ENCODE peak calls at places on chromosomes 16 and 17, in eight cellular contexts. One of them, this sample, is unnamed.

GRCh38 chr17:75823257-75824041 is 20.8 kb downstream of the UNC13D start:
- DNase-seq in NCI-H1105 treated with DMSO at 0.1 percent for 48 hours: no peak
- DNase-seq in cardiac fibroblast: no peak
- DNase-seq in tibial nerve: no peak
- DNase-seq in HuH-7.5: no peak
- DNase-seq in endothelial cell of umbilical vein: no peak
- DNase-seq in ovary: no peak
- DNase-seq in HFFc6: no peak
- DNase-seq in this sample: no peak

GRCh38 chr17:601462-602303 is 113.0 kb downstream of the VPS53 start:
- DNase-seq in NCI-H1105 treated with DMSO at 0.1 percent for 48 hours: no peak
- DNase-seq in cardiac fibroblast: no peak
- DNase-seq in tibial nerve: no peak
- DNase-seq in HuH-7.5: no peak
- DNase-seq in endothelial cell of umbilical vein: peak
- DNase-seq in ovary: no peak
- DNase-seq in HFFc6: no peak
- DNase-seq in this sample: peak

GRCh38 chr16:86508947-86509758 is 1.2 kb upstream of the FOXF1 start:
- DNase-seq in NCI-H1105 treated with DMSO at 0.1 percent for 48 hours: no peak
- DNase-seq in cardiac fibroblast: peak
- DNase-seq in tibial nerve: no peak
- DNase-seq in HuH-7.5: peak
- DNase-seq in endothelial cell of umbilical vein: peak
- DNase-seq in ovary: peak
- DNase-seq in HFFc6: peak
- DNase-seq in this sample: peak

GRCh38 chr17:50274142-50274944 is at the start of gene TMEM92:
- DNase-seq in NCI-H1105 treated with DMSO at 0.1 percent for 48 hours: no peak
- DNase-seq in cardiac fibroblast: no peak
- DNase-seq in tibial nerve: no peak
- DNase-seq in HuH-7.5: no peak
- DNase-seq in endothelial cell of umbilical vein: no peak
- DNase-seq in ovary: peak
- DNase-seq in HFFc6: no peak
- DNase-seq in this sample: no peak

GRCh38 chr17:66612993-66613392 is 221.9 kb upstream of the CACNG5 start:
- DNase-seq in NCI-H1105 treated with DMSO at 0.1 percent for 48 hours: no peak
- DNase-seq in cardiac fibroblast: no peak
- DNase-seq in tibial nerve: no peak
- DNase-seq in HuH-7.5: no peak
- DNase-seq in endothelial cell of umbilical vein: no peak
- DNase-seq in ovary: no peak
- DNase-seq in HFFc6: no peak
- DNase-seq in this sample: no peak

GRCh38 chr17:49471089-49471683 is 23.9 kb upstream of the NGFR start:
- DNase-seq in NCI-H1105 treated with DMSO at 0.1 percent for 48 hours: no peak
- DNase-seq in cardiac fibroblast: no peak
- DNase-seq in tibial nerve: peak
- DNase-seq in HuH-7.5: no peak
- DNase-seq in endothelial cell of umbilical vein: no peak
- DNase-seq in ovary: no peak
- DNase-seq in HFFc6: no peak
- DNase-seq in this sample: peak

GRCh38 chr17:55883112-55883511 is 132.3 kb downstream of the PCTP start:
- DNase-seq in NCI-H1105 treated with DMSO at 0.1 percent for 48 hours: no peak
- DNase-seq in cardiac fibroblast: no peak
- DNase-seq in tibial nerve: no peak
- DNase-seq in HuH-7.5: peak
- DNase-seq in endothelial cell of umbilical vein: no peak
- DNase-seq in ovary: no peak
- DNase-seq in HFFc6: no peak
- DNase-seq in this sample: no peak

GRCh38 chr17:52536466-52536865 is 378.0 kb upstream of the CA10 start:
- DNase-seq in NCI-H1105 treated with DMSO at 0.1 percent for 48 hours: no peak
- DNase-seq in cardiac fibroblast: no peak
- DNase-seq in tibial nerve: peak
- DNase-seq in HuH-7.5: no peak
- DNase-seq in endothelial cell of umbilical vein: no peak
- DNase-seq in ovary: no peak
- DNase-seq in HFFc6: no peak
- DNase-seq in this sample: no peak

GRCh38 chr17:5667871-5668270 is 83.6 kb upstream of the NLRP1 start:
- DNase-seq in NCI-H1105 treated with DMSO at 0.1 percent for 48 hours: no peak
- DNase-seq in cardiac fibroblast: no peak
- DNase-seq in tibial nerve: no peak
- DNase-seq in HuH-7.5: peak
- DNase-seq in endothelial cell of umbilical vein: no peak
- DNase-seq in ovary: no peak
- DNase-seq in HFFc6: no peak
- DNase-seq in this sample: no peak

GRCh38 chr16:85335584-85336492 is 223.6 kb upstream of the CIBAR2 start:
- DNase-seq in NCI-H1105 treated with DMSO at 0.1 percent for 48 hours: no peak
- DNase-seq in cardiac fibroblast: peak
- DNase-seq in tibial nerve: no peak
- DNase-seq in HuH-7.5: no peak
- DNase-seq in endothelial cell of umbilical vein: no peak
- DNase-seq in ovary: no peak
- DNase-seq in HFFc6: no peak
- DNase-seq in this sample: peak

GRCh38 chr16:71249399-71249798 is 18.9 kb upstream of the HYDIN start:
- DNase-seq in NCI-H1105 treated with DMSO at 0.1 percent for 48 hours: no peak
- DNase-seq in cardiac fibroblast: no peak
- DNase-seq in tibial nerve: no peak
- DNase-seq in HuH-7.5: no peak
- DNase-seq in endothelial cell of umbilical vein: no peak
- DNase-seq in ovary: no peak
- DNase-seq in HFFc6: no peak
- DNase-seq in this sample: no peak

GRCh38 chr17:280901-281300 is 71.7 kb downstream of the RPH3AL start:
- DNase-seq in NCI-H1105 treated with DMSO at 0.1 percent for 48 hours: no peak
- DNase-seq in cardiac fibroblast: no peak
- DNase-seq in tibial nerve: no peak
- DNase-seq in HuH-7.5: no peak
- DNase-seq in endothelial cell of umbilical vein: no peak
- DNase-seq in ovary: no peak
- DNase-seq in HFFc6: no peak
- DNase-seq in this sample: no peak

GRCh38 chr16:46573008-46573833 is 48.0 kb downstream of the SHCBP1 start:
- DNase-seq in NCI-H1105 treated with DMSO at 0.1 percent for 48 hours: no peak
- DNase-seq in cardiac fibroblast: peak
- DNase-seq in tibial nerve: no peak
- DNase-seq in HuH-7.5: no peak
- DNase-seq in endothelial cell of umbilical vein: no peak
- DNase-seq in ovary: no peak
- DNase-seq in HFFc6: peak
- DNase-seq in this sample: peak

GRCh38 chr16:57355898-57356414 is 2.6 kb upstream of the CCL22 start:
- DNase-seq in NCI-H1105 treated with DMSO at 0.1 percent for 48 hours: no peak
- DNase-seq in cardiac fibroblast: no peak
- DNase-seq in tibial nerve: no peak
- DNase-seq in HuH-7.5: no peak
- DNase-seq in endothelial cell of umbilical vein: no peak
- DNase-seq in ovary: no peak
- DNase-seq in HFFc6: no peak
- DNase-seq in this sample: no peak

GRCh38 chr17:82356028-82356427 is 3.0 kb upstream of the TEX19 start:
- DNase-seq in NCI-H1105 treated with DMSO at 0.1 percent for 48 hours: no peak
- DNase-seq in cardiac fibroblast: peak
- DNase-seq in tibial nerve: no peak
- DNase-seq in HuH-7.5: no peak
- DNase-seq in endothelial cell of umbilical vein: no peak
- DNase-seq in ovary: no peak
- DNase-seq in HFFc6: no peak
- DNase-seq in this sample: no peak

GRCh38 chr17:4533522-4534502 is 21.4 kb downstream of the MYBBP1A start:
- DNase-seq in NCI-H1105 treated with DMSO at 0.1 percent for 48 hours: peak
- DNase-seq in cardiac fibroblast: no peak
- DNase-seq in tibial nerve: peak
- DNase-seq in HuH-7.5: no peak
- DNase-seq in endothelial cell of umbilical vein: peak
- DNase-seq in ovary: no peak
- DNase-seq in HFFc6: no peak
- DNase-seq in this sample: no peak

GRCh38 chr17:2685696-2686095 is 25.9 kb downstream of the CLUH start:
- DNase-seq in NCI-H1105 treated with DMSO at 0.1 percent for 48 hours: no peak
- DNase-seq in cardiac fibroblast: no peak
- DNase-seq in tibial nerve: no peak
- DNase-seq in HuH-7.5: no peak
- DNase-seq in endothelial cell of umbilical vein: no peak
- DNase-seq in ovary: no peak
- DNase-seq in HFFc6: no peak
- DNase-seq in this sample: no peak